ENCODE peak calls at places on chromosomes 2 and 18, in five cellular contexts. One of them, this sample, is unnamed.

GRCh38 chr2:25632396-25632795 is 41.0 kb downstream of the DTNB start:
- DNase-seq in HCT116: no peak
- DNase-seq in body of pancreas: no peak
- DNase-seq in adrenal gland: no peak
- DNase-seq in transverse colon: no peak
- DNase-seq in this sample: no peak

GRCh38 chr18:6103758-6104157 is 208.4 kb upstream of the TMEM200C start:
- DNase-seq in body of pancreas: no peak
- DNase-seq in adrenal gland: no peak
- DNase-seq in transverse colon: no peak
- DNase-seq in HCT116: no peak
- DNase-seq in this sample: no peak

GRCh38 chr2:236876642-236877041 is 209.0 kb upstream of the COPS8 start:
- DNase-seq in body of pancreas: no peak
- DNase-seq in transverse colon: no peak
- DNase-seq in HCT116: no peak
- DNase-seq in adrenal gland: no peak
- DNase-seq in this sample: no peak

GRCh38 chr2:44015239-44015638 is 19.4 kb upstream of the LRPPRC start:
- DNase-seq in HCT116: no peak
- DNase-seq in body of pancreas: no peak
- DNase-seq in adrenal gland: no peak
- DNase-seq in transverse colon: no peak
- DNase-seq in this sample: no peak

GRCh38 chr18:9741821-9742541 is 33.9 kb downstream of the RAB31 start:
- DNase-seq in adrenal gland: no peak
- DNase-seq in HCT116: no peak
- DNase-seq in body of pancreas: no peak
- DNase-seq in transverse colon: no peak
- DNase-seq in this sample: no peak

GRCh38 chr2:121289271-121289670 is 4.3 kb upstream of the TFCP2L1 start:
- DNase-seq in body of pancreas: no peak
- DNase-seq in transverse colon: no peak
- DNase-seq in adrenal gland: no peak
- DNase-seq in HCT116: no peak
- DNase-seq in this sample: peak

GRCh38 chr2:88669371-88670214 is 21.9 kb upstream of the RPIA start:
- DNase-seq in HCT116: peak
- DNase-seq in transverse colon: peak
- DNase-seq in adrenal gland: peak
- DNase-seq in body of pancreas: peak
- DNase-seq in this sample: peak

GRCh38 chr2:100987974-100988373 is 14.1 kb upstream of the RPL31 start:
- DNase-seq in body of pancreas: no peak
- DNase-seq in HCT116: no peak
- DNase-seq in transverse colon: no peak
- DNase-seq in adrenal gland: no peak
- DNase-seq in this sample: no peak

GRCh38 chr18:6776193-6776592 is 46.7 kb downstream of the ARHGAP28 start:
- DNase-seq in body of pancreas: no peak
- DNase-seq in adrenal gland: no peak
- DNase-seq in HCT116: no peak
- DNase-seq in transverse colon: no peak
- DNase-seq in this sample: no peak

GRCh38 chr18:286515-287310 is 18.9 kb upstream of the THOC1 start:
- DNase-seq in adrenal gland: no peak
- DNase-seq in transverse colon: no peak
- DNase-seq in HCT116: no peak
- DNase-seq in body of pancreas: no peak
- DNase-seq in this sample: no peak
- TF ChIP-seq POLR2A in adrenal gland: no peak
- TF ChIP-seq POLR2A in transverse colon: no peak
- TF ChIP-seq POLR2A in HCT116: no peak
- TF ChIP-seq POLR2A in body of pancreas: no peak
- TF ChIP-seq POLR2A in this sample: no peak

GRCh38 chr2:186345745-186346144 is 140.3 kb upstream of the ZC3H15 start:
- DNase-seq in adrenal gland: no peak
- DNase-seq in body of pancreas: no peak
- DNase-seq in HCT116: no peak
- DNase-seq in transverse colon: no peak
- DNase-seq in this sample: no peak

GRCh38 chr2:186348200-186348599 is 137.9 kb upstream of the ZC3H15 start:
- DNase-seq in HCT116: no peak
- DNase-seq in adrenal gland: no peak
- DNase-seq in transverse colon: no peak
- DNase-seq in body of pancreas: no peak
- DNase-seq in this sample: no peak

GRCh38 chr2:186349508-186349907 is 136.6 kb upstream of the ZC3H15 start:
- DNase-seq in body of pancreas: no peak
- DNase-seq in transverse colon: no peak
- DNase-seq in adrenal gland: no peak
- DNase-seq in HCT116: peak
- DNase-seq in this sample: no peak

GRCh38 chr2:186347472-186347871 is 138.6 kb upstream of the ZC3H15 start:
- DNase-seq in body of pancreas: no peak
- DNase-seq in HCT116: no peak
- DNase-seq in transverse colon: no peak
- DNase-seq in adrenal gland: no peak
- DNase-seq in this sample: no peak

GRCh38 chr2:186346216-186346615 is 139.8 kb upstream of the ZC3H15 start:
- DNase-seq in adrenal gland: no peak
- DNase-seq in body of pancreas: no peak
- DNase-seq in HCT116: no peak
- DNase-seq in transverse colon: no peak
- DNase-seq in this sample: no peak
- H3K4me3 ChIP-seq in adrenal gland: no peak
- H3K4me3 ChIP-seq in body of pancreas: no peak
- H3K4me3 ChIP-seq in HCT116: no peak
- H3K4me3 ChIP-seq in transverse colon: no peak
- H3K4me3 ChIP-seq in this sample: no peak

DNA sequence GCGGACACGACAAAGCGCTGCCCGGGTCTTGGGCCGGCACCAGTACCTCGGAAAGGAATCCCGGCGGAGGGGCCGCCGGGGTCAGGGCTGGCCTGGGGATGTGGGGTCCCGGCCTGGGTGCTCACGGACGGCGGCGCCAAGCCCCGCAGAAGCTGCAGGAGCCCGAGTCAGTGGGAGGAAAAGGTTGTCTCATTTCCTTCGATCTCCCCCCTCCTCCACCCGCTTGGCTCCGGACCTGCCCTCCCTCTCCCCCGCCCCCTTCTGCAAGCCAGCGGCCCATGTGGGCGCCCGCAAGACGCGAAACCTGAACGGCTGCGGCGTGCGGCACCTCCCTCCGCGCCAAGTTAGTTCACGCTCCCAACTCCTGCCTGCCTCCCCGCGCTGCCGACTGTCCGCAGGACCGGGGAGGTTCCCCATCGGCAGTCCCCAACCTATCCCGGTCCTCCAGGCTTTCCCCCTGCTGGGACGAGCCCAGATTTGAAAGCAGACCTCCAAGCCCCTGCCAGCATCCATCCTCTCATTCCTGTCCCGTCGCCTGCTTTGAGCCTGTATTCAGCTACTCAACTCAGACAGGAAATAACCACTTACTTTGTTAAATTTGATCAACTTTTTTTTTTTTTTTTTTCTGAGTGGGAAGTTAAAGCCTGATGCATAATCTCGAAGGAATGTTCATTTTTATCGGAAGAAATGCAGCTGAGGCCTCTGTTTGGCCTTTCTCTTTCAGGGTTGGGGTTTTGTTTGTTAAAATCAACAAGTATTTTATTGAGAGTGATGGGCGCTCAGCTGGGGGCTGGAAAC is at the start of gene EVA1A:
- DNase-seq in adrenal gland: no peak
- DNase-seq in body of pancreas: peak
- DNase-seq in HCT116: no peak
- DNase-seq in transverse colon: peak
- DNase-seq in this sample: peak
- TF ChIP-seq POLR2A in adrenal gland: no peak
- TF ChIP-seq POLR2A in body of pancreas: peak
- TF ChIP-seq POLR2A in HCT116: no peak
- TF ChIP-seq POLR2A in transverse colon: no peak
- TF ChIP-seq POLR2A in this sample: no peak

GRCh38 chr2:234203135-234203984 is 152.9 kb downstream of the SPP2 start:
- DNase-seq in transverse colon: no peak
- DNase-seq in HCT116: peak
- DNase-seq in adrenal gland: peak
- DNase-seq in body of pancreas: no peak
- DNase-seq in this sample: no peak
- H3K4me3 ChIP-seq in transverse colon: no peak
- H3K4me3 ChIP-seq in HCT116: peak
- H3K4me3 ChIP-seq in adrenal gland: no peak
- H3K4me3 ChIP-seq in body of pancreas: no peak
- H3K4me3 ChIP-seq in this sample: no peak

DNA sequence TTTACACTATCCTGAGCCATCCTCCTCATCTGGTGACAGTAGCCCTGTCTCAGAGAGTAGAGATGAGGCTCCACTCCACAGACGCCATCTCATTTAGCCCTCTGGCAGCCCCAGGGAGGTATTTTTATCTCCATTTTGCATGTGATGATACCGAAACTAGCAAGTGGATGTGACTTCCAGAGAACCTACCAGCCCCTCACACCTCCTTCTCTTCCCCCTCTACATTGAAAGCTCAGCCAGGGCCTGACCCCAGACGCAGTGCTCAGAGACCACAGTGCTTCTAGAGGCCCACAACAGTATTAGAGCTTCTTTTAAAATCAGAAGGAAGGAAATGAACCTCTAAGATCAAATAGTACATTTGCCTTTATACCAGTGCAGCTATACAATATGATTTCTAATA is 8.3 kb downstream of the GYPC start:
- DNase-seq in body of pancreas: no peak
- DNase-seq in transverse colon: peak
- DNase-seq in adrenal gland: no peak
- DNase-seq in HCT116: no peak
- DNase-seq in this sample: no peak
- TF ChIP-seq POLR2A in body of pancreas: no peak
- TF ChIP-seq POLR2A in transverse colon: no peak
- TF ChIP-seq POLR2A in adrenal gland: no peak
- TF ChIP-seq POLR2A in HCT116: no peak
- TF ChIP-seq POLR2A in this sample: no peak

GRCh38 chr2:178482437-178482836 is 2.2 kb downstream of the PLEKHA3 start:
- DNase-seq in adrenal gland: no peak
- DNase-seq in body of pancreas: no peak
- DNase-seq in HCT116: no peak
- DNase-seq in transverse colon: no peak
- DNase-seq in this sample: no peak
- H3K4me3 ChIP-seq in adrenal gland: no peak
- H3K4me3 ChIP-seq in body of pancreas: no peak
- H3K4me3 ChIP-seq in HCT116: no peak
- H3K4me3 ChIP-seq in transverse colon: peak
- H3K4me3 ChIP-seq in this sample: no peak

This sample was measured in thyroid gland.